ENCODE peak calls at places on chromosomes 13 and 19, in eight cellular contexts. One of them, this sample, is unnamed.

GRCh38 chr19:51742736-51743288 is 8.9 kb downstream of the FPR1 start:
- DNase-seq in esophagus muscularis mucosa: no peak
- DNase-seq in transverse colon: no peak
- DNase-seq in SK-N-SH: no peak
- DNase-seq in suprapubic skin: no peak
- DNase-seq in Panc1: no peak
- DNase-seq in K562: no peak
- DNase-seq in GM23338: no peak
- DNase-seq in this sample: no peak

GRCh38 chr13:31421756-31422155 is 222.0 kb downstream of the B3GLCT start:
- DNase-seq in GM23338: no peak
- DNase-seq in esophagus muscularis mucosa: peak; percentile 90
- DNase-seq in SK-N-SH: no peak
- DNase-seq in suprapubic skin: no peak
- DNase-seq in transverse colon: no peak
- DNase-seq in Panc1: no peak
- DNase-seq in K562: no peak
- DNase-seq in this sample: no peak

GRCh38 chr13:73198888-73199497 is 140.2 kb downstream of the KLF5 start:
- DNase-seq in Panc1: no peak
- DNase-seq in transverse colon: no peak
- DNase-seq in GM23338: no peak
- DNase-seq in SK-N-SH: no peak
- DNase-seq in K562: no peak
- DNase-seq in esophagus muscularis mucosa: no peak
- DNase-seq in suprapubic skin: no peak
- DNase-seq in this sample: no peak

GRCh38 chr13:109131698-109132257 is 502.4 kb downstream of the MYO16 start:
- DNase-seq in GM23338: peak; percentile 24
- DNase-seq in Panc1: no peak
- DNase-seq in suprapubic skin: no peak
- DNase-seq in K562: no peak
- DNase-seq in transverse colon: no peak
- DNase-seq in SK-N-SH: no peak
- DNase-seq in esophagus muscularis mucosa: no peak
- DNase-seq in this sample: no peak

GRCh38 chr13:48950507-48950886 is 25.2 kb upstream of the FNDC3A start:
- DNase-seq in transverse colon: no peak
- DNase-seq in suprapubic skin: no peak
- DNase-seq in GM23338: no peak
- DNase-seq in esophagus muscularis mucosa: no peak
- DNase-seq in K562: no peak
- DNase-seq in SK-N-SH: no peak
- DNase-seq in Panc1: no peak
- DNase-seq in this sample: no peak

GRCh38 chr13:111992911-111993310 is 74.0 kb upstream of the SOX1 start:
- DNase-seq in K562: no peak
- DNase-seq in suprapubic skin: no peak
- DNase-seq in esophagus muscularis mucosa: no peak
- DNase-seq in Panc1: no peak
- DNase-seq in transverse colon: no peak
- DNase-seq in GM23338: no peak
- DNase-seq in SK-N-SH: no peak
- DNase-seq in this sample: no peak

GRCh38 chr13:59743195-59743594 is 420.5 kb downstream of the DIAPH3 start:
- DNase-seq in suprapubic skin: no peak
- DNase-seq in Panc1: no peak
- DNase-seq in SK-N-SH: no peak
- DNase-seq in transverse colon: no peak
- DNase-seq in GM23338: peak; percentile 5
- DNase-seq in esophagus muscularis mucosa: no peak
- DNase-seq in K562: no peak
- DNase-seq in this sample: no peak

GRCh38 chr19:19338082-19338481 is 17.5 kb downstream of the MAU2 start:
- DNase-seq in transverse colon: no peak
- DNase-seq in K562: no peak
- DNase-seq in esophagus muscularis mucosa: no peak
- DNase-seq in Panc1: no peak
- DNase-seq in suprapubic skin: no peak
- DNase-seq in SK-N-SH: no peak
- DNase-seq in GM23338: no peak
- DNase-seq in this sample: no peak

GRCh38 chr19:48819366-48819816 is 8.6 kb upstream of the BCAT2 start:
- DNase-seq in GM23338: no peak
- DNase-seq in suprapubic skin: peak; percentile 93
- DNase-seq in Panc1: no peak
- DNase-seq in K562: no peak
- DNase-seq in SK-N-SH: no peak
- DNase-seq in transverse colon: peak; percentile 88
- DNase-seq in esophagus muscularis mucosa: peak; percentile 97
- DNase-seq in this sample: peak; percentile 97

GRCh38 chr13:113029487-113030258 is 60.7 kb downstream of the MCF2L start:
- DNase-seq in esophagus muscularis mucosa: no peak
- DNase-seq in transverse colon: peak; percentile 37
- DNase-seq in GM23338: peak; percentile 81
- DNase-seq in suprapubic skin: no peak
- DNase-seq in Panc1: no peak
- DNase-seq in SK-N-SH: peak; percentile 92
- DNase-seq in K562: peak; percentile 79
- DNase-seq in this sample: no peak

GRCh38 chr19:46634045-46634655 is 1.9 kb downstream of the GNG8 start:
- DNase-seq in GM23338: peak; percentile 96
- DNase-seq in K562: peak; percentile 98
- DNase-seq in transverse colon: peak; percentile 97
- DNase-seq in esophagus muscularis mucosa: peak; percentile 94
- DNase-seq in SK-N-SH: peak; percentile 90
- DNase-seq in suprapubic skin: peak; percentile 92
- DNase-seq in Panc1: no peak
- DNase-seq in this sample: no peak

DNA sequence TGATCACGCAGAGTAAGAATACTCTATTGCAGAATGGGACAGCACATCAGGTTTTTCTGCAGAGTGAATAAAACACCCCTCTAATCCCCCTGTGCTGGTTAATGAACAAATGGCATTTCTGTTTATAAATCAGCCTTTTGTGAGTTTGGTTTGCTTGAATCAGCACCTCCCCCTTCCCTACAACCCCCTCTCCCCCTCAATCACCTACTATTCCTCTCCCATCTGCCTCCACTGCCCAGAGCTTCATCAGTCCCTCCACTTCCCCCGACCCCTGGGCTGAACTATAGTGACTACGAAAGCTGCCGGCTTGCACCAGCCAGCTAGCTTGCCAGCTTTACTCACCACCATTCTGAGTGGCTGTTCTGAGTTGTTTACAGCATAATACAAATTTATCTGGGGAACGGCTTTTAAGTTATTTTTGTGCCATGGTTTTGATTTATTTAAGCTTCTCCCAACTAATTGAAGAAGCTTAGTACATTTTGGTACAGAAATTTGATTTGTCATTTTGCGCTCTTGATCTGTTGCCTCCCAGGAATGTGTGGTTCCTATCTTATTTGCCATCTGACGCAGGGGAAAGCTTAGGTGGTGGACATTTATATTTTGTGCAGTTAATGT is 41.8 kb upstream of the WDFY2 start:
- DNase-seq in suprapubic skin: no peak
- DNase-seq in K562: no peak
- DNase-seq in SK-N-SH: peak; percentile 27
- DNase-seq in transverse colon: no peak
- DNase-seq in Panc1: no peak
- DNase-seq in GM23338: peak; percentile 52
- DNase-seq in esophagus muscularis mucosa: no peak
- DNase-seq in this sample: no peak
- H3K27ac ChIP-seq in suprapubic skin: no peak overlapping the region
- H3K27ac ChIP-seq in K562: no peak overlapping the region
- H3K27ac ChIP-seq in SK-N-SH: peak overlapping the region; percentile 5
- H3K27ac ChIP-seq in transverse colon: no peak overlapping the region
- H3K27ac ChIP-seq in Panc1: peak overlapping the region; percentile 29
- H3K27ac ChIP-seq in GM23338: no peak overlapping the region
- H3K27ac ChIP-seq in esophagus muscularis mucosa: peak overlapping the region; percentile 7
- H3K27ac ChIP-seq in this sample: peak overlapping the region; percentile 57

DNA sequence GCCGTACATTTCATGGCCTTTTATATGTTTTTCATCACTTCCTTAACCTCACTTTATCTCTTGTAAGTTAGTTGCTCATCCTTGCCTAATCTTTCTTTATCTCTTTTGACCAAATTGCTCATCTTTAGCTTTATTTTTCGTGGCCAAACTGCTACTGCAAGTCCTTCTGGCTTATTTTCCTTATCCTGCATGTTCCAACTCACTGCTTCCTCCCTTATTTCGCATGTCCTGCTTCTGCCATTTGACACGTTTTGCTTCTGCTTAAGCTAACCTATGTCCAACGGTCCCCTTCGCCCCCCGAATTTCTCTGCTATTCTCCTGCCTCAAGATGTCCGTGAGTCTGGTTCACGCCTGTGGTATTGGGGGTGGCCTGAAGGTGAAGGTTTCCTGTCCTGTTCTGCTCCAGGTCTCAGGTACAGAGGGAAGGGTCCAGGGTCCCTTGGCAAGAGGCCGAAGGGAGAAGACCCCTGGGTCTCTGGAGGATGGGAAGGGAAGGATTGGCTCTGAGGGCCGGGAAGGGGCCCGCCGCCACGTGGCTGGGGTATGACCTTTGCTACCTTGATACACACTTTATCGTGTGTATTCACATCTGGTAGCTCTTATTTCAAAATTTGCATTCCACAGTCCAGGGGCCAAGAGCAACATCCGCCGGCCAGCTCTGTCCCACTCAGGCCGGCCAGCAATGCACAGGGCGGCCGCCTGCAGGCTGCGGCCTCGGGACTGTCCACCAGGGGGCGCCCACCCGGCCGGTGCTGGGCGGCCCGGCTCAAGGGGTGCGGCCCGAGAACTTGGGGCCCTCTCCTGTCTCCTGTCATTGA is 2.9 kb upstream of the C19orf85 start:
- DNase-seq in transverse colon: peak; percentile 75
- DNase-seq in K562: peak; percentile 81
- DNase-seq in GM23338: peak; percentile 80
- DNase-seq in SK-N-SH: peak; percentile 90
- DNase-seq in esophagus muscularis mucosa: no peak
- DNase-seq in suprapubic skin: no peak
- DNase-seq in Panc1: no peak
- DNase-seq in this sample: no peak
- TF ChIP-seq POLR2AphosphoS5 in transverse colon: no peak
- TF ChIP-seq POLR2AphosphoS5 in K562: peak; percentile 28
- TF ChIP-seq POLR2AphosphoS5 in GM23338: no peak
- TF ChIP-seq POLR2AphosphoS5 in SK-N-SH: no peak
- TF ChIP-seq POLR2AphosphoS5 in esophagus muscularis mucosa: peak; percentile 65
- TF ChIP-seq POLR2AphosphoS5 in suprapubic skin: no peak
- TF ChIP-seq POLR2AphosphoS5 in Panc1: no peak
- TF ChIP-seq POLR2AphosphoS5 in this sample: no peak

GRCh38 chr19:13055213-13056051 is 47.2 kb downstream of the LYL1 start:
- DNase-seq in esophagus muscularis mucosa: no peak
- DNase-seq in suprapubic skin: peak; percentile 91
- DNase-seq in Panc1: no peak
- DNase-seq in SK-N-SH: peak; percentile 89
- DNase-seq in GM23338: peak; percentile 68
- DNase-seq in transverse colon: peak; percentile 54
- DNase-seq in K562: no peak
- DNase-seq in this sample: no peak
- H3K4me1 ChIP-seq in esophagus muscularis mucosa: peaks cover 100% of the 10 kb centered on the region
- H3K4me1 ChIP-seq in suprapubic skin: peaks cover 100% of the 10 kb centered on the region
- H3K4me1 ChIP-seq in Panc1: peaks cover 97% of the 10 kb centered on the region
- H3K4me1 ChIP-seq in SK-N-SH: peaks cover 85% of the 10 kb centered on the region
- H3K4me1 ChIP-seq in GM23338: peaks cover 76% of the 10 kb centered on the region
- H3K4me1 ChIP-seq in transverse colon: peaks cover 83% of the 10 kb centered on the region
- H3K4me1 ChIP-seq in K562: peaks cover 11% of the 10 kb centered on the region
- H3K4me1 ChIP-seq in this sample: peaks cover 100% of the 10 kb centered on the region

GRCh38 chr19:44624840-44625354 is 11.5 kb downstream of the IGSF23 start:
- DNase-seq in GM23338: no peak
- DNase-seq in Panc1: no peak
- DNase-seq in transverse colon: no peak
- DNase-seq in K562: no peak
- DNase-seq in esophagus muscularis mucosa: no peak
- DNase-seq in SK-N-SH: no peak
- DNase-seq in suprapubic skin: no peak
- DNase-seq in this sample: no peak

GRCh38 chr19:44620667-44621066 is 7.3 kb downstream of the IGSF23 start:
- DNase-seq in K562: no peak
- DNase-seq in suprapubic skin: no peak
- DNase-seq in Panc1: no peak
- DNase-seq in esophagus muscularis mucosa: no peak
- DNase-seq in GM23338: no peak
- DNase-seq in transverse colon: no peak
- DNase-seq in SK-N-SH: no peak
- DNase-seq in this sample: no peak

GRCh38 chr19:44621367-44621766 is 8.0 kb downstream of the IGSF23 start:
- DNase-seq in GM23338: no peak
- DNase-seq in esophagus muscularis mucosa: no peak
- DNase-seq in Panc1: no peak
- DNase-seq in K562: no peak
- DNase-seq in suprapubic skin: no peak
- DNase-seq in transverse colon: no peak
- DNase-seq in SK-N-SH: no peak
- DNase-seq in this sample: no peak

GRCh38 chr19:44623626-44624025 is 10.3 kb downstream of the IGSF23 start:
- DNase-seq in Panc1: no peak
- DNase-seq in K562: no peak
- DNase-seq in GM23338: no peak
- DNase-seq in suprapubic skin: no peak
- DNase-seq in SK-N-SH: no peak
- DNase-seq in esophagus muscularis mucosa: no peak
- DNase-seq in transverse colon: no peak
- DNase-seq in this sample: no peak

DNA sequence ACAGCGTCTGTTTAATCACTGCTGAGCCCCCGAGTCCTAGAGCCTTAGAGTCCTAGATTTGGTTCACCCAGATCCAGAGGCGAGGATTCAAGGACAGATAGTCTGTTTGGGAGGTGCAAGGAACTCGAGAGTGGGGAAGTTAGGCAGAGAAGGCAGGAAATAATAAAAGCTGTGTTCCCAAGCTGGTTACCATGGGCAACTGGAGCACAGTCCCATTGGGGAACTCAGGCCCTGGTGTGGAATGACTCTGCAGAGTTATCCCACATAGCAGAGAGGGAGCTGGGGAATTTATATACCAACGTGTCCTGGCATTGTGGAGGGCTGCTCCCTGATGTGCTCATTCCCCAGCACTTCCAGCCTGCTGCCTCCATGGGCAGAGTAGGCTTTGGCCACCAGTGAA is 9.7 kb downstream of the IGSF23 start:
- DNase-seq in transverse colon: no peak
- DNase-seq in suprapubic skin: no peak
- DNase-seq in SK-N-SH: no peak
- DNase-seq in K562: no peak
- DNase-seq in esophagus muscularis mucosa: no peak
- DNase-seq in Panc1: no peak
- DNase-seq in GM23338: no peak
- DNase-seq in this sample: no peak
- H3K27ac ChIP-seq in transverse colon: no peak overlapping the region
- H3K27ac ChIP-seq in suprapubic skin: no peak overlapping the region
- H3K27ac ChIP-seq in SK-N-SH: no peak overlapping the region
- H3K27ac ChIP-seq in K562: no peak overlapping the region
- H3K27ac ChIP-seq in esophagus muscularis mucosa: peak overlapping the region; percentile 24
- H3K27ac ChIP-seq in Panc1: no peak overlapping the region
- H3K27ac ChIP-seq in GM23338: no peak overlapping the region
- H3K27ac ChIP-seq in this sample: no peak overlapping the region

GRCh38 chr13:53782400-53783030 is 753.9 kb downstream of the OLFM4 start:
- DNase-seq in transverse colon: no peak
- DNase-seq in esophagus muscularis mucosa: no peak
- DNase-seq in GM23338: peak; percentile 84
- DNase-seq in K562: no peak
- DNase-seq in Panc1: peak; percentile 12
- DNase-seq in suprapubic skin: no peak
- DNase-seq in SK-N-SH: peak; percentile 30
- DNase-seq in this sample: no peak
- TF ChIP-seq POLR2AphosphoS5 in transverse colon: no peak
- TF ChIP-seq POLR2AphosphoS5 in esophagus muscularis mucosa: no peak
- TF ChIP-seq POLR2AphosphoS5 in GM23338: no peak
- TF ChIP-seq POLR2AphosphoS5 in K562: no peak
- TF ChIP-seq POLR2AphosphoS5 in Panc1: no peak
- TF ChIP-seq POLR2AphosphoS5 in suprapubic skin: no peak
- TF ChIP-seq POLR2AphosphoS5 in SK-N-SH: no peak
- TF ChIP-seq POLR2AphosphoS5 in this sample: no peak

GRCh38 chr13:110327036-110327790 is 20.1 kb downstream of the COL4A2 start:
- DNase-seq in esophagus muscularis mucosa: no peak
- DNase-seq in SK-N-SH: no peak
- DNase-seq in suprapubic skin: no peak
- DNase-seq in K562: no peak
- DNase-seq in transverse colon: no peak
- DNase-seq in Panc1: no peak
- DNase-seq in GM23338: peak; percentile 90
- DNase-seq in this sample: no peak
- H3K4me1 ChIP-seq in esophagus muscularis mucosa: peaks cover 99% of the 10 kb centered on the region
- H3K4me1 ChIP-seq in SK-N-SH: peaks cover 71% of the 10 kb centered on the region
- H3K4me1 ChIP-seq in suprapubic skin: peaks cover 8% of the 10 kb centered on the region
- H3K4me1 ChIP-seq in K562: no peaks in the 10 kb centered on the region
- H3K4me1 ChIP-seq in transverse colon: no peaks in the 10 kb centered on the region
- H3K4me1 ChIP-seq in Panc1: no peaks in the 10 kb centered on the region
- H3K4me1 ChIP-seq in GM23338: peaks cover 39% of the 10 kb centered on the region
- H3K4me1 ChIP-seq in this sample: peaks cover 60% of the 10 kb centered on the region